ENCODE peak calls at places on chromosomes 1 and 21, in nine cellular contexts. M is endothelial cell of umbilical vein, U is A549, I is adrenal gland, K is prostate gland, S is esophagus squamous epithelium, X is ovary, R is tibial nerve, V is suprapubic skin. G is an unnamed sample.

GRCh38 chr21:38948981-38949380 is 143.3 kb downstream of the ETS2 start:
- DNase-seq in M (no peak), K (no peak), V (no peak), S (no peak), U (no peak), R (no peak), I (no peak), X (no peak), G (no peak)

GRCh38 chr1:221939598-221939997 is 197.7 kb upstream of the DUSP10 start:
- DNase-seq in R (no peak), V (no peak), U (no peak), K (no peak), X (no peak), S (no peak), I (no peak), M (no peak), G (no peak)

GRCh38 chr21:44902268-44903053 is 18.2 kb downstream of the ITGB2 start:
- DNase-seq in R (no peak), X (no peak), S (no peak), V (no peak), I (no peak), M (no peak), K (no peak), U (no peak), G (no peak)

GRCh38 chr1:6625579-6626149 is 996 bp downstream of the THAP3 start:
- DNase-seq in K (no peak), M (peak), U (peak), X (no peak), I (peak), R (no peak), S (no peak), V (no peak), G (no peak)

GRCh38 chr1:228378453-228379164 is 28.0 kb downstream of the TRIM11 start:
- DNase-seq in U (peak), I (peak), X (peak), R (peak), V (peak), S (no peak), K (no peak), M (peak), G (peak)

GRCh38 chr1:62962794-62963776 is 179.2 kb downstream of the ATG4C start:
- DNase-seq in S (no peak), R (peak), M (peak), X (no peak), I (peak), V (no peak), U (peak), K (peak), G (no peak)

GRCh38 chr21:41207401-41208388 is 39.7 kb downstream of the BACE2 start:
- DNase-seq in U (no peak), V (peak), R (peak), M (peak), S (no peak), K (peak), I (peak), X (no peak), G (no peak)

GRCh38 chr1:29122662-29122986 is 1.1 kb downstream of the TMEM200B start:
- DNase-seq in K (no peak), U (no peak), X (peak), R (no peak), V (peak), I (peak), S (no peak), M (peak), G (peak)

GRCh38 chr1:63617450-63617849 is 24.2 kb downstream of the PGM1 start:
- DNase-seq in X (no peak), I (no peak), U (no peak), V (no peak), S (no peak), K (no peak), R (no peak), M (no peak), G (peak)

GRCh38 chr1:240539700-240540414 is 72.1 kb downstream of the GREM2 start:
- DNase-seq in K (no peak), V (no peak), M (no peak), X (no peak), U (no peak), I (no peak), S (no peak), R (no peak), G (no peak)

GRCh38 chr1:65146908-65147423 is 1.0 kb upstream of the AK4 start:
- DNase-seq in X (no peak), S (no peak), K (no peak), V (no peak), M (no peak), U (no peak), I (no peak), R (no peak), G (no peak)

GRCh38 chr1:66292944-66293343 is 241.0 kb upstream of the SGIP1 start:
- DNase-seq in I (peak), U (no peak), K (no peak), S (no peak), R (peak), V (no peak), X (no peak), M (no peak), G (no peak)

GRCh38 chr1:42689912-42690311 is 7.7 kb downstream of the YBX1 start:
- DNase-seq in K (no peak), R (no peak), I (no peak), V (no peak), S (no peak), M (no peak), U (no peak), X (no peak), G (no peak)

GRCh38 chr1:42682739-42683529 is 716 bp downstream of the YBX1 start:
- DNase-seq in I (peak), K (peak), R (peak), S (peak), V (peak), X (peak), U (peak), M (peak), G (peak)

GRCh38 chr1:42690477-42691156 is 8.4 kb downstream of the YBX1 start:
- DNase-seq in M (peak), I (no peak), X (no peak), K (no peak), S (no peak), U (no peak), R (no peak), V (no peak), G (no peak)

GRCh38 chr1:42684139-42684538 is 1.9 kb downstream of the YBX1 start:
- DNase-seq in V (no peak), I (no peak), U (no peak), X (no peak), S (no peak), M (no peak), K (no peak), R (no peak), G (no peak)

DNA sequence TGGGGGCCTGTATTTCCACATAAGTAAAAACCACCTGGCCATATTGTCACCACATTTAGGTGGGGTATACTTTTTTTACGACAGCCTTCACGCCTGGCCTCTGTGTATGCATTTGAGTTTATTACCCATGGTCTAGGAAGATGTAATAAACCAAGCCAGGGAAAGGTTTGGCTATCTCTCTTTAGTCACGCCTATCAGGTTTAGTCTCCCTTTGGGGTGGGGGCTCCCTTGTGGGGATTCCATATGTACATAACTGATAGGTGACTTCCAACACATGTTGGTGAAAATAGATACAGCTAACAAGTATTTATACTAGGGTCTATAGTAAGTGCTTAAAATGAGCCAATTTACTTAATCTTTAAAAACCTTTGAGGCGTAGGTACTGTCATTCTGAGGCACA is 4.2 kb downstream of the YBX1 start:
- DNase-seq in U (no peak), V (no peak), S (no peak), R (no peak), K (no peak), X (no peak), I (no peak), M (no peak), G (no peak)
- TF ChIP-seq POLR2A in U (no peak), V (no peak), S (no peak), R (no peak), K (no peak), X (no peak), I (no peak), M (no peak), G (no peak)

DNA sequence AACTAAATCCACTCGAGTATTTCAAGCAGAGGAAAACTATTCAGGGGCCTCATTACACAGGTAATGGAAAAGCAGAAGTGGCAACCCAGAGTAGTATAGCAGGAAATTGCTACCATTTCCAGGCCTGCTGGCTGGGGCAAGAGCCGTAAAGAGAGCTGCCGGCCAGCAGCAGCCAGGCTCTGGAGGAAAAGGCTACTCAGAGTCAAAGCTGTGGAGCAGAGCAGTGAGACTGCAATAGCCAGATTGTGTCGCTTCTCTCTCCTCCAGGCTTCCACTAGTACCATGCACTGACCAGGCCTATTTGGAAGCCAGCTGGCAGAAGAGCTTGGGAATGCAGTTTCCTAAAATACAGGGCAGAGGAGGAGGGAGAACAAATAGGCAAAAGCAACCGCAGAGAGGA is 155.5 kb downstream of the OMA1 start:
- DNase-seq in R (no peak), S (no peak), U (no peak), K (no peak), V (no peak), M (no peak), X (no peak), I (no peak), G (no peak)
- TF ChIP-seq CTCF in R (no peak), S (no peak), U (no peak), K (no peak), V (no peak), M (no peak), X (no peak), I (no peak), G (no peak)

GRCh38 chr1:36382231-36382630 is 3.5 kb downstream of the STK40 start:
- DNase-seq in R (no peak), I (no peak), K (no peak), M (no peak), U (no peak), V (no peak), S (no peak), X (no peak), G (no peak)

GRCh38 chr1:36381405-36381804 is 4.3 kb downstream of the STK40 start:
- DNase-seq in K (no peak), R (no peak), X (no peak), M (no peak), V (no peak), S (no peak), I (no peak), U (no peak), G (no peak)

GRCh38 chr1:36384542-36385409 is 948 bp downstream of the STK40 start:
- DNase-seq in R (peak), K (peak), U (no peak), I (peak), S (no peak), X (peak), M (peak), V (peak), G (peak)

GRCh38 chr1:36382669-36383068 is 3.1 kb downstream of the STK40 start:
- DNase-seq in U (no peak), X (no peak), M (no peak), K (no peak), S (no peak), R (no peak), I (no peak), V (no peak), G (no peak)

DNA sequence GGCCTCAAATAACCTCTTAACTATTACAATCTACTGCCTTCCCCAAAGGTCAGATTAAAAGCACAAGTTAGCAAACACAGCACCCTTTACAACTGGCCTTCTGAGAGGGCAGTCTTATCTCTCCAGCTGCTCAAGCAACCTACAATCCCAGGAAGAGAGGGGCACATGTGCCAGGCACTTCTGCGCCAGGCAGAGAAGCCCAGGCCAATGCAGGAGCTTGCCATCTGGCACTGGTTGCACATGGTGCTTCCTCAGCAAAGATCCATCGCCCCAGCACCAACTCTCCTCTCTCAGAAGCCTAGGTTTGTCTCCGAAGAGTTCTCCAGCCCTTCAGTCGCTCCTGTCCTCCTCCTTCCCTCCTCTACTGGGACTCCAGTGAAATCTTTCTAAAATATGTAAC is 2.5 kb downstream of the STK40 start:
- DNase-seq in K (no peak), R (no peak), X (no peak), I (no peak), M (no peak), S (no peak), V (no peak), U (no peak), G (no peak)
- TF ChIP-seq POLR2A in K (no peak), R (no peak), X (no peak), I (no peak), M (no peak), S (no peak), V (no peak), U (no peak), G (no peak)

GRCh38 chr1:241638091-241638682 is 2.0 kb downstream of the CHML start:
- DNase-seq in X (no peak), I (no peak), K (no peak), M (no peak), S (no peak), R (no peak), U (no peak), V (no peak), G (no peak)

GRCh38 chr1:241640867-241641542 is 836 bp upstream of the CHML start:
- DNase-seq in I (no peak), U (peak), S (no peak), X (peak), K (no peak), V (no peak), M (no peak), R (no peak), G (no peak)

GRCh38 chr1:241639040-241639652 is 1.0 kb downstream of the CHML start:
- DNase-seq in I (no peak), X (no peak), R (peak), U (no peak), M (peak), V (no peak), S (no peak), K (no peak), G (no peak)

GRCh38 chr1:241640149-241640866 is at the start of the genes CHML and OPN3:
- DNase-seq in V (peak), R (peak), U (peak), M (peak), S (peak), K (peak), I (peak), X (peak), G (peak)

GRCh38 chr1:241639653-241640148 is 468 bp downstream of the CHML start:
- DNase-seq in I (peak), R (peak), S (no peak), U (peak), K (peak), X (no peak), V (peak), M (peak), G (peak)
- TF ChIP-seq CTCF in I (no peak), R (no peak), S (no peak), U (no peak), K (no peak), X (no peak), V (no peak), M (no peak), G (no peak)

GRCh38 chr21:46366091-46366490 is 42.1 kb downstream of the PCNT start:
- DNase-seq in M (no peak), S (no peak), R (no peak), V (no peak), K (no peak), I (no peak), X (no peak), U (no peak), G (no peak)

GRCh38 chr21:46366966-46367365 is 43.0 kb downstream of the PCNT start:
- DNase-seq in X (no peak), V (no peak), S (no peak), M (no peak), R (no peak), I (no peak), K (no peak), U (no peak), G (no peak)

GRCh38 chr21:46366561-46366960 is 42.6 kb downstream of the PCNT start:
- DNase-seq in U (no peak), S (no peak), I (no peak), M (no peak), X (no peak), V (no peak), K (no peak), R (no peak), G (no peak)

GRCh38 chr21:46369520-46370235 is 45.7 kb downstream of the PCNT start:
- DNase-seq in S (no peak), X (no peak), I (no peak), M (no peak), K (no peak), U (no peak), V (no peak), R (no peak), G (no peak)

GRCh38 chr21:46368533-46369285 is 44.8 kb downstream of the PCNT start:
- DNase-seq in U (no peak), R (no peak), S (no peak), K (no peak), I (no peak), V (no peak), X (no peak), M (no peak), G (no peak)
- TF ChIP-seq POLR2A in U (no peak), R (no peak), S (no peak), K (no peak), I (no peak), V (no peak), X (no peak), M (no peak), G (no peak)

DNA sequence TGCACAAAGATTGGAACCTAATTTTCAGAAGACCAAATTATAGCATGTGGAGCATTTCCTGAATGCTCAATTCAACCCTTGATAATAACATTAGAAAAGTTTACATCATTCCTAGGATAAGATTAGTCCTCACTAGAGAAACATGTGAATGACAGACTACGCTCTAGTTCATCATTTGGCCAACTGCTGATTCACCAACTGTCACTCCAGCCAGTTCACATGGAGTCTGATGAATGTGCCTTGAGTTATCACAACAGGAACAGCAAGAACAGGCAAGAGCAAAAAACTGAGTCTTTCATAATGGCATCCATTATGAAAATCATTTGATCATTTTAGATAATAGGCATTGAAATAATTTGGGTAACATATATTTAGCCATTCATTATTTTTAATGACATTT is 415.9 kb downstream of the PTPRC start:
- DNase-seq in I (no peak), K (no peak), S (no peak), R (no peak), M (no peak), V (no peak), X (no peak), U (no peak), G (no peak)
- TF ChIP-seq CTCF in I (no peak), K (no peak), S (no peak), R (no peak), M (no peak), V (no peak), X (no peak), U (no peak), G (no peak)

GRCh38 chr1:52553372-52554266 is 727 bp upstream of the TUT4 start:
- DNase-seq in V (peak), M (peak), S (peak), I (peak), K (peak), U (peak), R (peak), X (peak), G (peak)
- TF ChIP-seq POLR2A in V (peak), M (peak), S (no peak), I (peak), K (peak), U (peak), R (peak), X (peak), G (no peak)

DNA sequence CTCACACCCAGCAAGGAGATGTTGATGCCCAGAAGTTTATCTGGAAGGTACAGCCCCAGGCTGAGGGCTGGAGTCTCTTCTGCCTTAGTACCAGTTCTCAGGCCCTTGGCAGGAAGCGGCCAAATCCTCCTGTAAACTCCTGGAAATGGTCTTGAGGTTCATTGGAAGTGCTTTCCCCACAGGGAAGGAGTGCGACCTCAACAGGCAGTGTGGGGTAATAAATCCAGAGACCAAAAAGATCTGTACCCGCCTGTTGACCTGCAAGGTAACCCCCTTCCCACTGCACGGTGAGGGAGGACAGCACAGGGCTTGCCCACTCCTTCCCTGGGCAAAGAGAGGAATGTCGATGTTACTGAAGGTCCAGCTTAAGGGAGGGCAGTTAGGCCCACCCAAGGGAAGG is 4.5 kb downstream of the ATXN7L2 start:
- DNase-seq in U (no peak), R (no peak), M (no peak), I (no peak), V (no peak), S (no peak), X (no peak), K (no peak), G (no peak)
- TF ChIP-seq CTCF in U (no peak), R (no peak), M (no peak), I (no peak), V (no peak), S (no peak), X (no peak), K (no peak), G (no peak)

DNA sequence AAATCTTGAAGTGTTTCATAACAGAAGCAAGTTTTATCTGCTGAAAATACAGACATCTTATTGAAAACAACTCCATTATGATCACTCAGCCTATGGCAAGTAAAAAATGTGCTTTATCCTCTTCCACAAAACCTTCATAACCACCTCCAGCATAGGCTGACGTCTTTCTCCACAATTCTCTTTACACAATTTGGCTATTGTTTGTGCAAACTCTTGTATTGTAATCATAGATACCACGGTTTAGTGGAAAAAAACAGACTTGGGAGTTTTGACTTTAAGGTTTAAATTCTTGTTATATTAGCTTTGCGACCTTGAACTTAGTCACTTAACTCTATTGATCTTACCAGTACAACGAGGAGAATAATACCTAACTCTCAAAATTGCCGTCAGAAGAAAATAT is 126.1 kb downstream of the PLD5 start:
- DNase-seq in X (no peak), S (no peak), V (no peak), R (no peak), M (no peak), K (no peak), I (no peak), U (no peak), G (no peak)
- TF ChIP-seq POLR2A in X (no peak), S (no peak), V (no peak), R (no peak), M (no peak), K (no peak), I (no peak), U (no peak), G (no peak)

G was measured in lower leg skin.